ENCODE peak calls at places on chromosomes 4 and X, in six cellular contexts. Z is heart left ventricle, T is MM.1S, H is neural progenitor cell, N is testis, Q is DND-41. F is an unnamed sample. For H3K4me1, the result is how much of the 10 kb centered on the place peaks cover.

GRCh38 chr4:37976513-37976912 is 16.3 kb downstream of the PTTG2 start:
- DNase-seq in T (no peak), Q (no peak), Z (no peak), N (no peak), H (no peak), F (no peak)

GRCh38 chrX:11461181-11462001 is 168.2 kb downstream of the AMELX start:
- DNase-seq in H (no peak), Z (no peak), T (no peak), Q (no peak), N (no peak), F (no peak)

GRCh38 chr4:176507845-176508533 is 188.2 kb downstream of the SPCS3 start:
- DNase-seq in Q (no peak), Z (peak), H (no peak), T (no peak), N (no peak), F (no peak)

GRCh38 chr4:128951316-128951715 is 141.8 kb downstream of the JADE1 start:
- DNase-seq in Q (no peak), Z (no peak), H (no peak), T (no peak), N (no peak), F (peak)

GRCh38 chrX:72269671-72270251 is 7.3 kb downstream of the RPS4X start:
- DNase-seq in Z (no peak), H (no peak), N (no peak), T (no peak), Q (no peak), F (peak)

GRCh38 chr4:56127698-56128097 is 179.0 kb downstream of the CEP135 start:
- DNase-seq in N (no peak), Z (no peak), H (peak), T (no peak), Q (no peak), F (no peak)

GRCh38 chrX:131677655-131678628 is 134.1 kb downstream of the OR13H1 start:
- DNase-seq in N (peak), H (peak), Q (peak), T (peak), Z (peak), F (peak)

GRCh38 chr4:158870282-158871049 is 101.6 kb downstream of the FNIP2 start:
- DNase-seq in T (no peak), H (peak), N (no peak), Q (peak), Z (no peak), F (no peak)

GRCh38 chr4:54232151-54232688 is 3.1 kb downstream of the PDGFRA start:
- DNase-seq in H (peak), Q (no peak), T (no peak), N (no peak), Z (no peak), F (no peak)

GRCh38 chr4:6582889-6583504 is 8.0 kb downstream of the MAN2B2 start:
- DNase-seq in H (no peak), T (peak), N (peak), Q (peak), Z (no peak), F (peak)

GRCh38 chr4:93478805-93479204 is 349.7 kb upstream of the ATOH1 start:
- DNase-seq in T (no peak), Q (no peak), H (no peak), N (no peak), Z (no peak), F (no peak)

GRCh38 chr4:2255501-2256155 is 6.3 kb downstream of the MXD4 start:
- DNase-seq in Q (peak), Z (peak), H (no peak), T (no peak), N (peak), F (peak)

GRCh38 chr4:2257361-2258001 is 4.4 kb downstream of the MXD4 start:
- DNase-seq in T (no peak), Q (peak), Z (peak), N (peak), H (no peak), F (no peak)

GRCh38 chr4:2254665-2255500 is 7.0 kb downstream of the MXD4 start:
- DNase-seq in Q (no peak), Z (no peak), N (peak), H (no peak), T (no peak), F (no peak)

GRCh38 chr4:2256781-2257191 is 5.1 kb downstream of the MXD4 start:
- DNase-seq in N (peak), T (no peak), Q (peak), Z (peak), H (no peak), F (no peak)

DNA sequence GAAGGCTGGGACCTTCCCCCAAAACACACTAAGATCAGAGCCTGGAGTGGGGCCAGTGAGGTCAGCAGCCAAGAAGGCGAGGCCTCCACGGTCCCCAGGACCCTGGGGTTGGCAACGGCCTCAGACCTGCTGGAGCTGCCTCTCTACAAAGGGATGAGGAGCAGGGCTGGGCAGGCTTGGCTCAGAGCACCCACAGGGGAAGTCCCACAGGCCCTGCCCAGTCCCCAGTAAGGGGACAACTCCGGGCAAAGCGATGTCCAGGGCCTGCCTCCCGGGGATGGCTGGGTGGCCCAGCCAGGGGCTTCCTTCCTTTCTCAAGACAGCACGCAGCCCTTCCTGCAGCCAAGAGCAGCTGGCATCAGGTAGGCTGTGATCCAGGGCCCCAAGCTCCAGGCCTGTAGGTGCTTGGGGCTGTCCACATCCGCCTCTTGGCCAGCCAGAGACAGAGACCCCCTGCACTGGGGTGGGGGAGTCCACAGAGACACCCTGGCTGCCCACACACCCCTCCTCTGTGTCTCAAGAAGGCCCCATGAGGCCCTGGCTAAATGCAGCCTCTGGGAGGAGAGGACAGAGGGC is 5.7 kb downstream of the MXD4 start:
- DNase-seq in Q (peak), H (no peak), T (no peak), N (peak), Z (peak), F (no peak)
- H3K4me1 ChIP-seq in Q (under half), H (under half), T (under half), N (half or more), Z (half or more), F (under half)

DNA sequence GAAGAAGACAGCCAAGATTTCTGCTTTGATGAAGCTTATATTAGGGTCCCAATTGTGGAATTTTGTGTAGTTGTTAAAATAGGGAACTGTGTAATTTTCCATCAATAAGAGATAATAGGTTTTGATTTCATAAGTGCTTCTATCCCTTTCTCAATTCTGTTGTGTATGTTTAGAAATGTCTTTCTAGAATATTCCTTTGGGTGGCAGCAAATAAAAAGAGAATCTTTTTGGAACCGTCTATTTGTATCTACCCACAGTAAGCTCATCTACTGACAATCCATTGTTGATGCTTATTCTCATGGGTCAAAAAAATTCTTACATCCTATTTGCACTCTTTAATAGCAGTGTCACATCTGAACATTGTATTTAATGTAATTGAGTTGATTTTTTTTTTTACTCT is 61.7 kb downstream of the TMA16 start:
- DNase-seq in N (no peak), Z (no peak), T (no peak), H (no peak), Q (no peak), F (peak)
- TF ChIP-seq CTCF in N (no peak), Z (no peak), T (peak), H (peak), Q (peak), F (peak)

GRCh38 chrX:41234962-41235361 is 99.0 kb upstream of the DDX3X start:
- DNase-seq in H (no peak), Z (no peak), N (no peak), Q (no peak), T (no peak), F (no peak)
- H3K27ac ChIP-seq in H (no peak), Z (no peak), N (no peak), Q (no peak), T (no peak), F (no peak)

GRCh38 chrX:5409106-5409505 is 819.6 kb downstream of the NLGN4X start:
- DNase-seq in Z (no peak), N (no peak), H (no peak), Q (no peak), T (no peak), F (no peak)
- H3K4me1 ChIP-seq in Z (under half), N (under half), H (under half), Q (under half), T (under half), F (under half)

DNA sequence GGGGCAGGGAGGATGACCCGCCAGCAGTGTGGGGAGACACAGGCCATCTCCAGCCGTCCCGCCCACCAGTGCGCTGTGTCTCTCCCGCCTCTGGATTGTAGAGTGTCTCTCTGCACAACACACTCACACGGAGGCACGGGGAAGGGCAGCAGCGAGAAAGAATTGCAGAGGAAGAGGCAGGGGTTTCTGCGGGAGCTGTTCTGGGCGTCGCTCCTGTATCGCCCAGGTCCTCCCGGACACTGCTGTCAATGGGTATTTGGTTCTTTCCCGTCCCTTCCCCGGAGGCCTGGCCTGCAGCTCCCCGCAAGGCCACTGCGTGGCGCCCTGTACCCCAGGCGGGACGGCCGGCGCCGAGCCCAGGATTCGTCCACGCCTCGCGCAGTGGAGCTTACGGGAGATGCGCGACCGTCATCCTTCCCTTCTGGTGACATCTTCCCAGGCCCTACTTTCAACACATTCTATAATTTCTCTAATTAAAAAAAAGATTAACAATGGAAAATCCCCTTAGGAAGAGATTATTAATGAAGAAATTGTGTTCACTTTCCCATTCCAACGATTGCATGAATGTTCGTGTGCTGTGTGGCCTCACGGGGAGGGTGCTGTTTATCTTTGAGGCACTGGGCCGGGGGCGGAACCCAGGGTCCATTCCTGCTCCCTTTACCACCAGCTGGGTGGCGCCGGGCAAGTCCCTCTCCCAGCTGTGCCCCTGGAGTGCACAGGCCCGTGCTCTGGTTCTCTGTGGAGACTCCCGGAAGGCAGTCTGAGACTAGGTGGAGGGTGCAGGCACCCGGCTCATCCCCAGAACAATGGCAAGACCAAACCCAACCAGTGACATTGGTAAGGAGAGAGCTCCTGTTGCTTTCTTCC is 95.7 kb downstream of the CPZ start:
- DNase-seq in N (peak), T (peak), Q (no peak), H (peak), Z (no peak), F (peak)
- TF ChIP-seq CTCF in N (peak), T (peak), Q (peak), H (peak), Z (peak), F (peak)

DNA sequence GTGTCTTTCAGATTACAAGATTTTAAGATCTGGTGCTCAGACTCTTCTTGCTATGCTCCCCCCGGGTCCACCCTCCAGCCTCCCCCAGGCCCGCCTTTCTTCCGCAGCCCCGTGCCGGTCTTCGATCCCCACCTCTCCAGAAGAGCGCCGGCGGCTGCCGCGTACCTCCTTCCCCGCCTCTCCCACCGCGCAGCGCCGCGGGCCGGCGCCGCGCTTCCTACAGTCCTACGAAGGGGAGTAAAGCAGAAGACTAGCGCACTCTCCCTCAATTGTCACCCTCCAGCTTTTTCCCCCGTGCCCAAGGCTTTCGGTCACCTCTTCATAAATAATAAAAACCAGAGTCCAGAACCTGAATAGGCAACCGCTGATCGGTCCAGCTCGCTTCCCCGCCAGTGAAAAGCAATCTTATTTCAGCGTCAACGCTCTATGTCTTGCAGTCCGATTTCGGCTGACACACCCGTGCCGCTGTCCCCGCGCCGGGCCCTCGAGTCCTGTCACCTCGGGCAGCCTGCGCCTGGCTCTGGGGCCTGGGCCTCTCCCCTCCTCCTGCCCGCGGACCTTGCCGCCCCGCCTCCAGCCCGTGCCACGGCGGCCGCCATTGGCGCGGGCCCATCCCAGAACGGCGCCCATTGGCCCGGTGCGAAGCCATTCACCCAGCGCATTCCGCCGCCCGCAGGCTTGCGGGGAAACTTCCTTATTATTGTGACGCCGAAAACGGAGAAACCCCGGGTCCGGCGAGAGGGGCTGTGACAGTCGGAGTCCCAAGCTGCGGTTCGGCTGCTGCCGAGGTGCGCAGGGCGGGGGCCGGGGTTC is at the start of gene HERC3:
- DNase-seq in Q (peak), T (peak), Z (peak), H (peak), N (peak), F (peak)
- H3K27ac ChIP-seq in Q (peak), T (peak), Z (peak), H (no peak), N (peak), F (no peak)

GRCh38 chr4:114600066-114600552 is 1.5 kb downstream of the UGT8 start:
- DNase-seq in Q (no peak), H (peak), T (no peak), Z (no peak), N (no peak), F (peak)
- H3K4me1 ChIP-seq in Q (under half), H (under half), T (under half), Z (under half), N (under half), F (under half)

GRCh38 chr4:2009651-2010233 is 968 bp upstream of the NELFA start:
- DNase-seq in Z (peak), Q (peak), N (peak), T (peak), H (peak), F (peak)
- TF ChIP-seq CTCF in Z (no peak), Q (peak), N (no peak), T (no peak), H (peak), F (peak)

F was measured in A673.